ENCODE peak calls at places on chromosomes 6 and 20, in five cellular contexts. One of them, this sample, is unnamed.
A peak's percentile ranks its signal among the peaks of the same experiment; 100 is the strongest.

GRCh38 chr20:37796121-37796520 is 102.3 kb downstream of the CTNNBL1 start:
- DNase-seq in Right ventricle myocardium superior: no peak
- DNase-seq in hepatocyte: peak; percentile 14
- DNase-seq in psoas muscle: no peak
- DNase-seq in T-helper 2 cell: no peak
- DNase-seq in this sample: no peak

GRCh38 chr20:5212897-5213296 is 86.1 kb downstream of the CDS2 start:
- DNase-seq in hepatocyte: no peak
- DNase-seq in T-helper 2 cell: no peak
- DNase-seq in Right ventricle myocardium superior: no peak
- DNase-seq in psoas muscle: no peak
- DNase-seq in this sample: no peak

GRCh38 chr20:50520222-50520877 is 10.2 kb downstream of the PTPN1 start:
- DNase-seq in psoas muscle: no peak
- DNase-seq in Right ventricle myocardium superior: no peak
- DNase-seq in T-helper 2 cell: no peak
- DNase-seq in hepatocyte: no peak
- DNase-seq in this sample: no peak

GRCh38 chr6:71107935-71108420 is 151.1 kb upstream of the B3GAT2 start:
- DNase-seq in psoas muscle: no peak
- DNase-seq in hepatocyte: no peak
- DNase-seq in Right ventricle myocardium superior: no peak
- DNase-seq in T-helper 2 cell: no peak
- DNase-seq in this sample: no peak

GRCh38 chr20:12575352-12576095 is 433.2 kb upstream of the SPTLC3 start:
- DNase-seq in hepatocyte: peak; percentile 68
- DNase-seq in psoas muscle: peak; percentile 15
- DNase-seq in Right ventricle myocardium superior: peak; percentile 81
- DNase-seq in T-helper 2 cell: no peak
- DNase-seq in this sample: no peak

GRCh38 chr20:4135385-4136077 is 120.2 kb upstream of the RNF24 start:
- DNase-seq in psoas muscle: peak; percentile 42
- DNase-seq in hepatocyte: peak; percentile 91
- DNase-seq in Right ventricle myocardium superior: no peak
- DNase-seq in T-helper 2 cell: no peak
- DNase-seq in this sample: no peak

GRCh38 chr20:61525781-61526431 is 273.8 kb downstream of the CDH4 start:
- DNase-seq in T-helper 2 cell: no peak
- DNase-seq in hepatocyte: no peak
- DNase-seq in Right ventricle myocardium superior: no peak
- DNase-seq in psoas muscle: no peak
- DNase-seq in this sample: no peak

GRCh38 chr6:44062105-44062770 is 65.0 kb downstream of the MRPL14 start:
- DNase-seq in T-helper 2 cell: no peak
- DNase-seq in Right ventricle myocardium superior: no peak
- DNase-seq in psoas muscle: no peak
- DNase-seq in hepatocyte: no peak
- DNase-seq in this sample: no peak

GRCh38 chr6:15663057-15663638 is 320 bp upstream of the DTNBP1 start:
- DNase-seq in Right ventricle myocardium superior: no peak
- DNase-seq in T-helper 2 cell: no peak
- DNase-seq in psoas muscle: no peak
- DNase-seq in hepatocyte: no peak
- DNase-seq in this sample: no peak

GRCh38 chr6:121886223-121886830 is 450.9 kb downstream of the GJA1 start:
- DNase-seq in Right ventricle myocardium superior: no peak
- DNase-seq in psoas muscle: no peak
- DNase-seq in hepatocyte: no peak
- DNase-seq in T-helper 2 cell: no peak
- DNase-seq in this sample: no peak

GRCh38 chr6:34181903-34182302 is 36.0 kb upstream of the GRM4 start:
- DNase-seq in Right ventricle myocardium superior: no peak
- DNase-seq in psoas muscle: no peak
- DNase-seq in hepatocyte: no peak
- DNase-seq in T-helper 2 cell: no peak
- DNase-seq in this sample: no peak

GRCh38 chr20:32019156-32019510 is 8.9 kb downstream of the CCM2L start:
- DNase-seq in hepatocyte: peak; percentile 72
- DNase-seq in Right ventricle myocardium superior: peak; percentile 42
- DNase-seq in T-helper 2 cell: no peak
- DNase-seq in psoas muscle: no peak
- DNase-seq in this sample: no peak

GRCh38 chr20:62288535-62289105 is 14.2 kb upstream of the ADRM1 start:
- DNase-seq in hepatocyte: no peak
- DNase-seq in psoas muscle: no peak
- DNase-seq in T-helper 2 cell: no peak
- DNase-seq in Right ventricle myocardium superior: peak; percentile 27
- DNase-seq in this sample: no peak

GRCh38 chr20:58112017-58112781 is 116.3 kb downstream of the ANKRD60 start:
- DNase-seq in Right ventricle myocardium superior: no peak
- DNase-seq in psoas muscle: no peak
- DNase-seq in T-helper 2 cell: no peak
- DNase-seq in hepatocyte: no peak
- DNase-seq in this sample: no peak

GRCh38 chr20:10060223-10060622 is 25.4 kb downstream of the ANKEF1 start:
- DNase-seq in psoas muscle: no peak
- DNase-seq in T-helper 2 cell: no peak
- DNase-seq in hepatocyte: no peak
- DNase-seq in Right ventricle myocardium superior: no peak
- DNase-seq in this sample: peak; percentile 58

GRCh38 chr6:17714879-17715860 is 8.4 kb upstream of the NUP153 start:
- DNase-seq in hepatocyte: peak; percentile 35
- DNase-seq in T-helper 2 cell: no peak
- DNase-seq in psoas muscle: no peak
- DNase-seq in Right ventricle myocardium superior: no peak
- DNase-seq in this sample: no peak

GRCh38 chr6:135244805-135245204 is 63.7 kb downstream of the MYB start:
- DNase-seq in psoas muscle: no peak
- DNase-seq in T-helper 2 cell: no peak
- DNase-seq in hepatocyte: no peak
- DNase-seq in Right ventricle myocardium superior: no peak
- DNase-seq in this sample: no peak

GRCh38 chr6:165677091-165677490 is 14.1 kb upstream of the PDE10A start:
- DNase-seq in hepatocyte: no peak
- DNase-seq in psoas muscle: no peak
- DNase-seq in Right ventricle myocardium superior: no peak
- DNase-seq in T-helper 2 cell: no peak
- DNase-seq in this sample: no peak

GRCh38 chr6:79874531-79875132 is 72.7 kb downstream of the ELOVL4 start:
- DNase-seq in hepatocyte: no peak
- DNase-seq in T-helper 2 cell: no peak
- DNase-seq in Right ventricle myocardium superior: no peak
- DNase-seq in psoas muscle: no peak
- DNase-seq in this sample: no peak